ENCODE peak calls at places on chromosomes 5 and 9, in ten cellular contexts. L is ACHN, G is A549, J is hippocampal formation, X is aorta, O is HEK293T, Z is Caco-2, U is KBM-7, F is ovary, E is Calu3. Q is an unnamed sample.

GRCh38 chr9:14868772-14869583 is 41.2 kb downstream of the FREM1 start:
- DNase-seq in L (no peak), G (no peak), J (no peak), X (no peak), O (peak; percentile 17), Z (no peak), U (no peak), F (no peak), E (no peak), Q (no peak)

GRCh38 chr9:105425817-105426433 is 21.9 kb upstream of the FSD1L start:
- DNase-seq in L (peak; percentile 33), G (peak; percentile 55), J (no peak), X (no peak), O (peak; percentile 27), Z (no peak), U (peak; percentile 16), F (no peak), E (no peak), Q (no peak)

GRCh38 chr9:38110476-38110875 is 41.4 kb upstream of the SHB start:
- DNase-seq in L (no peak), G (no peak), J (no peak), X (no peak), O (no peak), Z (no peak), U (no peak), F (no peak), E (no peak), Q (peak; percentile 13)

GRCh38 chr5:145775893-145776444 is 59.2 kb downstream of the PRELID2 start:
- DNase-seq in L (peak; percentile 69), G (peak; percentile 80), J (no peak), X (no peak), O (no peak), Z (no peak), U (no peak), F (peak; percentile 19), E (peak; percentile 24), Q (peak; percentile 66)

GRCh38 chr9:38309324-38310195 is 82.9 kb upstream of the ALDH1B1 start:
- DNase-seq in L (no peak), G (no peak), J (no peak), X (no peak), O (no peak), Z (no peak), U (no peak), F (peak; percentile 23), E (no peak), Q (no peak)

GRCh38 chr9:617441-618085 is 223.9 kb upstream of the DMRT1 start:
- DNase-seq in L (no peak), G (no peak), J (no peak), X (no peak), O (no peak), Z (no peak), U (no peak), F (no peak), E (no peak), Q (no peak)

GRCh38 chr5:8945972-8946371 is 599.9 kb downstream of the SEMA5A start:
- DNase-seq in L (no peak), G (no peak), J (no peak), X (no peak), O (no peak), Z (no peak), U (no peak), F (no peak), E (no peak), Q (no peak)

GRCh38 chr9:136119259-136120118 is 814 bp upstream of the TMEM250 start:
- DNase-seq in L (peak; percentile 52), G (no peak), J (no peak), X (no peak), O (no peak), Z (peak; percentile 91), U (peak; percentile 55), F (no peak), E (peak; percentile 34), Q (no peak)

GRCh38 chr5:161420526-161420925 is 126.0 kb downstream of the GABRB2 start:
- DNase-seq in L (no peak), G (no peak), J (no peak), X (no peak), O (no peak), Z (no peak), U (no peak), F (no peak), E (no peak), Q (no peak)

GRCh38 chr5:93890657-93891056 is 149.3 kb upstream of the POU5F2 start:
- DNase-seq in L (no peak), G (no peak), J (no peak), X (no peak), O (peak; percentile 10), Z (no peak), U (no peak), F (no peak), E (no peak), Q (no peak)